ENCODE peak calls at places on chromosomes 6 and 20, in six cellular contexts. V, G, D, O, F and L are unnamed samples.

GRCh38 chr6:41644297-41644879 is 6.1 kb downstream of the MDFI start:
- DNase-seq in V (no peak), G (no peak), D (no peak), O (no peak), F (no peak), L (peak; percentile 79)

GRCh38 chr6:164247106-164247505 is 832.6 kb downstream of the QKI start:
- DNase-seq in V (no peak), G (no peak), D (no peak), O (no peak), F (no peak), L (no peak)

GRCh38 chr6:33192671-33193602 is 670 bp upstream of the COL11A2 start:
- DNase-seq in V (no peak), G (no peak), D (no peak), O (no peak), F (peak; percentile 64), L (no peak)

GRCh38 chr6:92521553-92521952 is 897.8 kb downstream of the EPHA7 start:
- DNase-seq in V (no peak), G (no peak), D (no peak), O (no peak), F (no peak), L (no peak)

GRCh38 chr20:38032585-38033329 is 499 bp downstream of the TTI1 start:
- DNase-seq in V (no peak), G (no peak), D (no peak), O (no peak), F (no peak), L (no peak)

GRCh38 chr6:169868458-169868857 is 117.0 kb downstream of the ERMARD start:
- DNase-seq in V (peak; percentile 86), G (peak; percentile 85), D (no peak), O (no peak), F (peak; percentile 6), L (no peak)

GRCh38 chr6:25263602-25264001 is 15.6 kb upstream of the CARMIL1 start:
- DNase-seq in V (no peak), G (no peak), D (no peak), O (peak; percentile 56), F (no peak), L (peak; percentile 57)

GRCh38 chr6:15109338-15110090 is 136.4 kb upstream of the JARID2 start:
- DNase-seq in V (no peak), G (no peak), D (peak; percentile 42), O (no peak), F (no peak), L (peak; percentile 85)

GRCh38 chr20:45343867-45344721 is 4.1 kb downstream of the SDC4 start:
- DNase-seq in V (no peak), G (peak; percentile 53), D (no peak), O (no peak), F (no peak), L (peak; percentile 60)

GRCh38 chr20:57618091-57618765 is 2.0 kb downstream of the ZBP1 start:
- DNase-seq in V (peak; percentile 68), G (no peak), D (no peak), O (no peak), F (no peak), L (no peak)

GRCh38 chr6:7112741-7113313 is 5.1 kb downstream of the RREB1 start:
- DNase-seq in V (no peak), G (peak; percentile 59), D (no peak), O (no peak), F (no peak), L (no peak)

GRCh38 chr20:41017448-41018042 is 11.1 kb upstream of the TOP1 start:
- DNase-seq in V (no peak), G (no peak), D (no peak), O (no peak), F (no peak), L (no peak)

GRCh38 chr6:2503816-2504494 is 246.8 kb downstream of the MYLK4 start:
- DNase-seq in V (no peak), G (no peak), D (peak; percentile 42), O (no peak), F (no peak), L (no peak)

GRCh38 chr20:21118138-21118537 is 7.7 kb upstream of the KIZ start:
- DNase-seq in V (no peak), G (no peak), D (no peak), O (no peak), F (no peak), L (no peak)

GRCh38 chr6:48664850-48665249 is 553.9 kb upstream of the PTCHD4 start:
- DNase-seq in V (no peak), G (no peak), D (no peak), O (no peak), F (no peak), L (no peak)

GRCh38 chr6:3509326-3509725 is 52.5 kb upstream of the SLC22A23 start:
- DNase-seq in V (no peak), G (no peak), D (no peak), O (no peak), F (no peak), L (no peak)

GRCh38 chr6:152263582-152263981 is 373.6 kb downstream of the SYNE1 start:
- DNase-seq in V (no peak), G (no peak), D (no peak), O (no peak), F (no peak), L (no peak)

GRCh38 chr6:116049381-116049780 is 11.3 kb downstream of the FRK start:
- DNase-seq in V (no peak), G (no peak), D (no peak), O (no peak), F (no peak), L (no peak)

GRCh38 chr20:38272961-38273360 is 12.4 kb upstream of the KIAA1755 start:
- DNase-seq in V (peak; percentile 56), G (no peak), D (no peak), O (peak; percentile 74), F (no peak), L (no peak)

GRCh38 chr20:34040300-34041015 is 46.7 kb downstream of the RALY start:
- DNase-seq in V (no peak), G (no peak), D (no peak), O (no peak), F (no peak), L (no peak)

GRCh38 chr6:52507557-52508260 is 69.2 kb downstream of the TRAM2 start:
- DNase-seq in V (no peak), G (no peak), D (no peak), O (no peak), F (peak; percentile 5), L (no peak)

GRCh38 chr6:4322846-4323309 is 187.5 kb upstream of the ECI2 start:
- DNase-seq in V (no peak), G (no peak), D (no peak), O (no peak), F (no peak), L (no peak)

GRCh38 chr6:47780510-47781356 is 1.1 kb upstream of the OPN5 start:
- DNase-seq in V (no peak), G (peak; percentile 84), D (peak; percentile 5), O (peak; percentile 42), F (peak; percentile 78), L (peak; percentile 68)

GRCh38 chr6:21109421-21110178 is 484.0 kb upstream of the SOX4 start:
- DNase-seq in V (no peak), G (no peak), D (no peak), O (peak; percentile 65), F (no peak), L (peak; percentile 53)

GRCh38 chr20:10432079-10432478 is 1.9 kb downstream of the MKKS start:
- DNase-seq in V (no peak), G (no peak), D (peak; percentile 9), O (no peak), F (no peak), L (peak; percentile 58)

GRCh38 chr6:163626073-163626867 is 211.8 kb downstream of the QKI start:
- DNase-seq in V (no peak), G (no peak), D (no peak), O (peak; percentile 3), F (no peak), L (no peak)

GRCh38 chr6:83258517-83258916 is 65.4 kb downstream of the RWDD2A start:
- DNase-seq in V (no peak), G (no peak), D (no peak), O (no peak), F (no peak), L (peak; percentile 84)

GRCh38 chr6:29647927-29648642 is 8.8 kb upstream of the MOG start:
- DNase-seq in V (no peak), G (peak; percentile 57), D (no peak), O (no peak), F (peak; percentile 73), L (peak; percentile 53)

GRCh38 chr6:41132254-41132653 is 21.9 kb downstream of the TREML1 start:
- DNase-seq in V (no peak), G (no peak), D (no peak), O (no peak), F (no peak), L (no peak)